ENCODE peak calls at places on chromosomes 2 and 18, in four cellular contexts. R, F, T and Q are unnamed samples.
A peak's percentile ranks its signal among the peaks of the same experiment; 100 is the strongest.

GRCh38 chr2:230712443-230713330 is at the start of gene CAB39:
- DNase-seq in R (peak; percentile 76), T (peak; percentile 89), F (peak; percentile 86), Q (peak; percentile 97)

GRCh38 chr2:198282061-198282460 is 477.7 kb downstream of the PLCL1 start:
- DNase-seq in F (no peak), T (no peak), R (no peak), Q (no peak)

GRCh38 chr2:234502285-234502918 is 5.5 kb upstream of the ARL4C start:
- DNase-seq in T (peak; percentile 51), F (peak; percentile 62), R (peak; percentile 94), Q (peak; percentile 72)

GRCh38 chr2:10162586-10163497 is 40.3 kb downstream of the RRM2 start:
- DNase-seq in F (peak; percentile 27), R (no peak), T (no peak), Q (no peak)

GRCh38 chr2:221716434-221717303 is 144.6 kb upstream of the EPHA4 start:
- DNase-seq in R (peak; percentile 71), F (peak; percentile 50), T (peak; percentile 1), Q (no peak)

GRCh38 chr2:219571311-219572236 is at the start of gene OBSL1:
- DNase-seq in T (peak; percentile 85), R (peak; percentile 67), F (peak; percentile 71), Q (peak; percentile 53)

GRCh38 chr2:95552911-95553310 is 38.9 kb upstream of the TRIM43 start:
- DNase-seq in T (no peak), R (no peak), F (no peak), Q (peak; percentile 21)

GRCh38 chr2:151238527-151239487 is 22.9 kb downstream of the RBM43 start:
- DNase-seq in F (peak; percentile 62), T (peak; percentile 93), R (peak; percentile 69), Q (peak; percentile 92)

GRCh38 chr2:190683802-190684201 is 34.9 kb downstream of the NAB1 start:
- DNase-seq in T (peak; percentile 41), R (no peak), F (no peak), Q (peak; percentile 52)

GRCh38 chr18:72830109-72830508 is 37.7 kb downstream of the NETO1 start:
- DNase-seq in R (peak; percentile 18), F (peak; percentile 1), T (no peak), Q (peak; percentile 12)

GRCh38 chr2:187138240-187138639 is 289.3 kb upstream of the ZSWIM2 start:
- DNase-seq in F (peak; percentile 38), R (peak; percentile 27), T (peak; percentile 53), Q (peak; percentile 64)

GRCh38 chr18:61333746-61334490 is 688 bp downstream of the CDH20 start:
- DNase-seq in R (no peak), T (no peak), F (no peak), Q (peak; percentile 52)

GRCh38 chr18:61334491-61334850 is 1.2 kb downstream of the CDH20 start:
- DNase-seq in F (no peak), T (no peak), R (no peak), Q (peak; percentile 33)

GRCh38 chr18:61336766-61337165 is 3.5 kb downstream of the CDH20 start:
- DNase-seq in R (no peak), F (no peak), T (no peak), Q (no peak)

GRCh38 chr18:61335737-61336555 is 2.7 kb downstream of the CDH20 start:
- DNase-seq in F (no peak), T (no peak), R (peak; percentile 31), Q (no peak)

GRCh38 chr18:61334951-61335736 is 1.9 kb downstream of the CDH20 start:
- DNase-seq in T (no peak), R (no peak), F (no peak), Q (peak; percentile 45)
- H3K4me3 ChIP-seq in T (no peak overlapping the region), R (no peak overlapping the region), F (no peak overlapping the region), Q (no peak overlapping the region)

GRCh38 chr2:74269667-74270066 is 71.3 kb downstream of the MTHFD2 start:
- DNase-seq in R (no peak), T (no peak), F (no peak), Q (no peak)

GRCh38 chr2:74264281-74264680 is 65.9 kb downstream of the MTHFD2 start:
- DNase-seq in F (no peak), T (no peak), R (no peak), Q (no peak)

GRCh38 chr2:74261204-74261864 is 62.9 kb downstream of the MTHFD2 start:
- DNase-seq in R (no peak), T (peak; percentile 39), F (peak; percentile 52), Q (peak; percentile 76)

GRCh38 chr2:74262681-74263080 is 64.3 kb downstream of the MTHFD2 start:
- DNase-seq in T (no peak), F (no peak), R (no peak), Q (no peak)

DNA sequence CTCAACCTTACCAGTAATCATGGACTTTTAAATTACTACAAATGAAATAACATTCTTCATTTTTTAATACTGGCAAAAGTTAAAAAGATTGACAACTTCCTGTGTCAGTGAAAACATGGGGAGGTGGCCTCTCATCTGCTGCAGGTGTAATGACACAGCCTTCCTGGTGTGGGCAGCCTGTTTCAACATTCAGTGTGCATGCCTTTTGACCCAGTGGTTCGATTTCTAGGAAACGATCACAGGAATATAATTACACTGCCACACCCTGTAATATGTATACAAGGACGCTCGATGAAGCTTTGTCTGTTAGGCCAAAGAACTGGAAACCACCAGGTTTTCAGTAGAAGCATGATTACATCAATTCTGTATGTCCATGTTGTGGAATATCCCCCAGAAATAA is 68.7 kb downstream of the MTHFD2 start:
- DNase-seq in F (peak; percentile 56), T (no peak), R (no peak), Q (no peak)
- TF ChIP-seq CTCF in F (peak; percentile 30), T (no peak), R (no peak), Q (no peak)

GRCh38 chr2:172052000-172052983 is 33.0 kb upstream of the DLX1 start:
- DNase-seq in T (peak; percentile 50), R (peak; percentile 2), F (no peak), Q (peak; percentile 38)
- H3K4me3 ChIP-seq in T (no peak overlapping the region), R (no peak overlapping the region), F (no peak overlapping the region), Q (no peak overlapping the region)

GRCh38 chr2:182668671-182669070 is 47.4 kb upstream of the DNAJC10 start:
- DNase-seq in F (no peak), R (peak; percentile 87), T (no peak), Q (no peak)

GRCh38 chr2:182672471-182673165 is 43.4 kb upstream of the DNAJC10 start:
- DNase-seq in F (peak; percentile 55), T (peak; percentile 58), R (peak; percentile 80), Q (peak; percentile 21)

GRCh38 chr2:182664212-182664611 is 51.8 kb upstream of the DNAJC10 start:
- DNase-seq in R (no peak), F (no peak), T (peak; percentile 18), Q (no peak)

GRCh38 chr2:182667321-182667695 is 48.7 kb upstream of the DNAJC10 start:
- DNase-seq in R (no peak), F (no peak), T (no peak), Q (no peak)

DNA sequence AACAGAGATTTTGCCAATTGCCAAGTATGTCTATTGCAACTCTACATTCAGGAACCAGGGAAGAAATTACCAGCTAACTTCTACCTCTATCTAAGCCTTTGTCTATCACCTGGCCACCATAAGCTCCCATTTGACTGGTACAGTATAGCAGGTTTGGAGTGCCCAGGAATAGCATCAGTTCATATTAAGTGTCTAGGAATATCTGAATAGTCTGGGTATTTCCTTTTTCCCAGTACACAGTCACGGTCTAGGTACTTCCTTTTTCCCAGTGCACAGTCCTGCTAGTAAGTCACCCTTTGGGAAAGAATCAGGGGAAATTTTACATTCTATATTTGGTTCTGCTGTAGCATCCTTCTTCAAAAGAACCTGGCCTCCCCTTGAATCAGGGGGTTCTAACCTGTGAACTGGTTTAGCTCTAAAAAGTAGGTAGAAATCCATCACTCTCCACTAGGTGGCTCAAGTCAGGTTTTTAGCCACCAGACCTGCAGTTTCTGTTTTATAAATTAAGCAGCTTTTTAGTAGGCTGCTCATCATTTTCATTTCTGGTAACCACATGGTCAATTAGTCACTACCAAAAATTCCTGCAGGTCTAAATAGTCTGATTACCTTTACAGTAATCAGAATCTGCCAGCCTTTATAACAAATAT is 49.3 kb upstream of the DNAJC10 start:
- DNase-seq in T (peak; percentile 40), F (peak; percentile 29), R (peak; percentile 12), Q (no peak)
- TF ChIP-seq CTCF in T (peak; percentile 59), F (peak; percentile 48), R (peak; percentile 58), Q (peak; percentile 61)

GRCh38 chr2:69088471-69088870 is 75.5 kb downstream of the ANTXR1 start:
- DNase-seq in T (no peak), R (no peak), F (peak; percentile 32), Q (peak; percentile 35)

GRCh38 chr2:69087211-69087911 is 74.4 kb downstream of the ANTXR1 start:
- DNase-seq in R (no peak), F (no peak), T (no peak), Q (peak; percentile 58)

GRCh38 chr2:69086466-69086865 is 73.5 kb downstream of the ANTXR1 start:
- DNase-seq in R (peak; percentile 59), F (no peak), T (no peak), Q (no peak)

GRCh38 chr2:69089244-69089643 is 76.3 kb downstream of the ANTXR1 start:
- DNase-seq in T (peak; percentile 80), F (peak; percentile 62), R (no peak), Q (peak; percentile 50)

GRCh38 chr2:69087912-69088240 is 74.9 kb downstream of the ANTXR1 start:
- DNase-seq in F (no peak), T (peak; percentile 75), R (peak; percentile 51), Q (peak; percentile 77)
- H3K4me3 ChIP-seq in F (no peak overlapping the region), T (no peak overlapping the region), R (no peak overlapping the region), Q (no peak overlapping the region)

GRCh38 chr2:232316382-232317190 is 62.0 kb upstream of the ALPP start:
- DNase-seq in F (no peak), R (no peak), T (peak; percentile 6), Q (no peak)

GRCh38 chr2:232318175-232318855 is 60.2 kb upstream of the ALPP start:
- DNase-seq in F (no peak), R (no peak), T (no peak), Q (no peak)

GRCh38 chr2:232319117-232320037 is 59.2 kb upstream of the ALPP start:
- DNase-seq in R (no peak), F (no peak), T (no peak), Q (no peak)

GRCh38 chr2:232315923-232316299 is 62.6 kb upstream of the ALPP start:
- DNase-seq in R (no peak), F (no peak), T (no peak), Q (no peak)

GRCh38 chr2:232315049-232315922 is 63.3 kb upstream of the ALPP start:
- DNase-seq in F (no peak), R (peak; percentile 76), T (peak; percentile 93), Q (peak; percentile 94)
- TF ChIP-seq CTCF in F (no peak), R (peak; percentile 12), T (peak; percentile 33), Q (peak; percentile 11)